ENCODE peak calls at places on chromosomes 6 and 20, in five cellular contexts. One of them, this sample, is unnamed.

GRCh38 chr6:156098858-156099257 is 643.2 kb upstream of the NOX3 start:
- DNase-seq in aorta: no peak
- DNase-seq in GM12878: no peak
- DNase-seq in lower lobe of right lung: no peak
- DNase-seq in neuronal stem cell: no peak
- DNase-seq in this sample: no peak

GRCh38 chr6:11491998-11492397 is 45.6 kb upstream of the TMEM170B start:
- DNase-seq in aorta: no peak
- DNase-seq in GM12878: no peak
- DNase-seq in lower lobe of right lung: no peak
- DNase-seq in neuronal stem cell: no peak
- DNase-seq in this sample: no peak

GRCh38 chr20:36794116-36794474 is 20.5 kb upstream of the DSN1 start:
- DNase-seq in aorta: no peak
- DNase-seq in GM12878: no peak
- DNase-seq in lower lobe of right lung: no peak
- DNase-seq in neuronal stem cell: no peak
- DNase-seq in this sample: no peak

GRCh38 chr6:72367439-72367838 is 254.4 kb upstream of the KCNQ5 start:
- DNase-seq in aorta: no peak
- DNase-seq in GM12878: no peak
- DNase-seq in lower lobe of right lung: no peak
- DNase-seq in neuronal stem cell: no peak
- DNase-seq in this sample: no peak

GRCh38 chr20:1941226-1941625 is 46.0 kb downstream of the SIRPA start:
- DNase-seq in aorta: no peak
- DNase-seq in GM12878: no peak
- DNase-seq in lower lobe of right lung: no peak
- DNase-seq in neuronal stem cell: no peak
- DNase-seq in this sample: no peak

GRCh38 chr6:81487489-81487888 is 265.0 kb downstream of the TENT5A start:
- DNase-seq in aorta: peak; percentile 55
- DNase-seq in GM12878: no peak
- DNase-seq in lower lobe of right lung: no peak
- DNase-seq in neuronal stem cell: no peak
- DNase-seq in this sample: no peak

GRCh38 chr6:96304997-96305396 is 216.6 kb upstream of the UFL1 start:
- DNase-seq in aorta: no peak
- DNase-seq in GM12878: peak; percentile 12
- DNase-seq in lower lobe of right lung: no peak
- DNase-seq in neuronal stem cell: no peak
- DNase-seq in this sample: no peak

GRCh38 chr6:129774697-129775447 is 64.9 kb upstream of the ARHGAP18 start:
- DNase-seq in aorta: peak; percentile 79
- DNase-seq in GM12878: no peak
- DNase-seq in lower lobe of right lung: peak; percentile 57
- DNase-seq in neuronal stem cell: peak; percentile 78
- DNase-seq in this sample: peak; percentile 35

GRCh38 chr6:136682292-136682691 is 110.0 kb downstream of the MAP3K5 start:
- DNase-seq in aorta: no peak
- DNase-seq in GM12878: no peak
- DNase-seq in lower lobe of right lung: no peak
- DNase-seq in neuronal stem cell: no peak
- DNase-seq in this sample: no peak

GRCh38 chr6:38773338-38773737 is 58.2 kb downstream of the DNAH8 start:
- DNase-seq in aorta: no peak
- DNase-seq in GM12878: no peak
- DNase-seq in lower lobe of right lung: no peak
- DNase-seq in neuronal stem cell: no peak
- DNase-seq in this sample: peak; percentile 50

DNA sequence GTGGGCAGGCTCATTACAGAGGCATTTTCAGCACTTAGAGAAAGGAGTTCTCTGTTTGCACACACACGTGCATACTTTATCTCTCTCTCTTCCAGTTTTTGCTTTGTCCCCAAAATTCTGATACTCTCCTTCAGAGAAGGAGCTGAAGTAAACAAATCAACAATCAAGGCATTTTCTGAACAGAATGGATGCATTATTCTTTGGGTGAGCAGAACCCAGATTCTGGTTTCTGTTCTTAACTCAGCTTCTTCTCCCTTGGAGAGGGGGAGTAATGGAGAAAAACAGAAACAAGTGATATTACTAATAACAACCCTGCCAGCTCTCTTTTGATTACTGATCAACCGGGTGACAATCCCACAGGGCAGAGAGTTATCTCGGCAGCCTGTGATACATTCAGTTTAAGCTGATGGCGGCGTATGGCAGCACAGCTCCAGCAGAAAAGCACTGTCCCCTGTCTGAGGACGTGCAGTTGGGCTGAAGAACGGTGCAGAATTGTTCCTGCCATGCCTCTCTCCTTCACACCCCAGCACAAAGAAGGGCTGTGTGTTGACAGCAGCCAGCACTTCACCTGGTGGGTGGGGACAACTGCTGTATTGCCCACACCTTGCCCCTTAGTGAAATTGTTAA is 47.3 kb upstream of the SASH1 start:
- DNase-seq in aorta: no peak
- DNase-seq in GM12878: no peak
- DNase-seq in lower lobe of right lung: no peak
- DNase-seq in neuronal stem cell: no peak
- DNase-seq in this sample: no peak
- H3K4me3 ChIP-seq in aorta: no peak overlapping the region
- H3K4me3 ChIP-seq in GM12878: no peak overlapping the region
- H3K4me3 ChIP-seq in lower lobe of right lung: no peak overlapping the region
- H3K4me3 ChIP-seq in neuronal stem cell: no peak overlapping the region
- H3K4me3 ChIP-seq in this sample: no peak overlapping the region

DNA sequence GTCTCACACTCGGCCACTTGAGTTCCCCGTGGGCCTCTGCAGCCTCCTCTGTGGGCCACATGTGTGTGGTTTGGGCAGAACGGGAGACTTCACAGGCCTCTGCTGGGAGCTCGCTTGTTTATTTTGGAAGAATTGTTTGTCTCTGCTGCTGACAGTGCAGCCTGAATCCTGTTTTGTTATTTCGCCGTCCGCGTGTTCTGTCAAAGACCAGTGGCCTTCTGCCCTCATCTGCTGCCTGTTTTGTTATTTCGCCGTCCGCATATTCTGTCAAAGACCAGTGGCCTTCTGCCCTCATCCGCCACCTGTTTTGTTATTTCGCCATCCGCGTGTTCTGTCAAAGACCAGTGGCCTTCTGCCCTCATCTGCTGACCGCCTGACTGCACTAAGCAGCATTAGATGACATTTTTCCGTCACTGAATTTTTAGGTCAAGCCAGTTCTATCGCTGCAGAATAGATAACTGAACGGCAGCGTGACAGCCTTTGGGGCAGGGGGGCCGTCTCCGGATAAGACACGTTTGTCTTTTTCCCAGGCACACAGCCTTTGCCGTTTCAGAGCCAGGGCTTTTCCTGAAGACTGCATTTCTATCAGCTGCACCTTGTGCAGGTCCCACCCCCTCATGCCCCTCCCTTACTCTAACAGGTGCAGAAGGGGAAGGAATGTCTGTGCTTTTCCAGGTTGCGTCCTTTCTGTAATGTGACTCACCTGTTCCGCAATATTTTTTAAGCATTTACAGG is 158.5 kb upstream of the AFDN start:
- DNase-seq in aorta: peak; percentile 25
- DNase-seq in GM12878: no peak
- DNase-seq in lower lobe of right lung: no peak
- DNase-seq in neuronal stem cell: peak; percentile 58
- DNase-seq in this sample: no peak
- H3K4me3 ChIP-seq in aorta: no peak overlapping the region
- H3K4me3 ChIP-seq in GM12878: no peak overlapping the region
- H3K4me3 ChIP-seq in lower lobe of right lung: no peak overlapping the region
- H3K4me3 ChIP-seq in neuronal stem cell: no peak overlapping the region
- H3K4me3 ChIP-seq in this sample: no peak overlapping the region

GRCh38 chr6:111423960-111424846 is 58.8 kb downstream of the REV3L start:
- DNase-seq in aorta: peak; percentile 58
- DNase-seq in GM12878: no peak
- DNase-seq in lower lobe of right lung: no peak
- DNase-seq in neuronal stem cell: no peak
- DNase-seq in this sample: no peak
- H3K4me3 ChIP-seq in aorta: no peak overlapping the region
- H3K4me3 ChIP-seq in GM12878: no peak overlapping the region
- H3K4me3 ChIP-seq in lower lobe of right lung: no peak overlapping the region
- H3K4me3 ChIP-seq in neuronal stem cell: no peak overlapping the region
- H3K4me3 ChIP-seq in this sample: no peak overlapping the region

DNA sequence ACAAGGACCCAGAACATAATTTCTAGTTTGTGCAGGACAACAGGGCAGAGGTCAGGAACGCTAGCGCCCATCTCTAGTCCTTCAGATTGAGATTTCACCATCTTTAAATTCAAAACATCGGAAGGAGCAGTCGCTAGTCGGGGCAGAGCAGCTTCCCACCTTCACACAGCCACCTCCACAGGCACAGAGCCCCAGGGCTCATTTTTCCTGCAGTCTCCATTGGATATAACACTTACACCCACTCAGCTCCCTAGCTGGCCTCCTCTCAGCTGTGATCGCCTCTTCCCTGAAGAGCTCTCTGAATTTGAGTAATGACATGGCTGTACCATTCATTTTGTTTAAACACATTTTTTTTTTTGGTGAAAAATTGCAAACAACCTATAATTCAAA is 1.4 kb upstream of the DLK2 start:
- DNase-seq in aorta: no peak
- DNase-seq in GM12878: no peak
- DNase-seq in lower lobe of right lung: no peak
- DNase-seq in neuronal stem cell: no peak
- DNase-seq in this sample: no peak
- H3K4me3 ChIP-seq in aorta: no peak overlapping the region
- H3K4me3 ChIP-seq in GM12878: no peak overlapping the region
- H3K4me3 ChIP-seq in lower lobe of right lung: no peak overlapping the region
- H3K4me3 ChIP-seq in neuronal stem cell: no peak overlapping the region
- H3K4me3 ChIP-seq in this sample: no peak overlapping the region

This sample was measured in GM12864.